ENCODE peak calls at places on chromosomes 11 and 22, in nine cellular contexts. R is uterus, P is HepG2, U is A549, H is body of pancreas, N is breast epithelium, D is adrenal gland, B is heart left ventricle, K is GM12891. C is an unnamed sample.
A peak's percentile ranks its signal among the peaks of the same experiment; 100 is the strongest.

GRCh38 chr11:72333657-72334056 is 89.7 kb upstream of the PHOX2A start:
- DNase-seq in H (no peak), D (no peak), U (no peak), P (no peak), B (no peak), K (peak; percentile 35), R (no peak), N (no peak), C (no peak)

GRCh38 chr22:37282385-37282677 is at the start of gene CYTH4:
- DNase-seq in K (peak; percentile 61), U (no peak), N (no peak), R (no peak), P (no peak), B (peak; percentile 47), D (peak; percentile 61), H (peak; percentile 70), C (no peak)

GRCh38 chr11:46296520-46297448 is 19.3 kb downstream of the CREB3L1 start:
- DNase-seq in B (peak; percentile 59), H (peak; percentile 51), P (no peak), R (peak; percentile 86), N (no peak), D (peak; percentile 54), U (no peak), K (no peak), C (no peak)

GRCh38 chr11:628056-628455 is 1.1 kb upstream of the SCT start:
- DNase-seq in H (no peak), P (no peak), B (peak; percentile 6), U (no peak), N (no peak), R (no peak), K (no peak), D (no peak), C (no peak)

GRCh38 chr22:46003271-46004091 is 26.5 kb upstream of the WNT7B start:
- DNase-seq in H (no peak), U (no peak), B (no peak), D (no peak), P (no peak), N (no peak), R (no peak), K (no peak), C (no peak)

GRCh38 chr11:68471360-68472340 is 11.1 kb downstream of the PPP6R3 start:
- DNase-seq in K (no peak), B (no peak), H (peak; percentile 37), P (no peak), U (no peak), N (no peak), D (no peak), R (no peak), C (no peak)

GRCh38 chr11:107744736-107745135 is 32.9 kb upstream of the SLN start:
- DNase-seq in U (no peak), N (no peak), K (no peak), D (no peak), B (no peak), H (no peak), P (no peak), R (no peak), C (no peak)

GRCh38 chr22:19497245-19497644 is 17.5 kb downstream of the CDC45 start:
- DNase-seq in D (peak; percentile 30), N (no peak), H (peak; percentile 10), P (no peak), R (no peak), U (no peak), B (no peak), K (no peak), C (no peak)

GRCh38 chr11:65611028-65611757 is 2.8 kb downstream of the MAP3K11 start:
- DNase-seq in N (no peak), H (peak; percentile 49), K (no peak), D (no peak), R (no peak), U (no peak), B (peak; percentile 86), P (no peak), C (no peak)

GRCh38 chr11:65609711-65610110 is 4.3 kb downstream of the MAP3K11 start:
- DNase-seq in N (no peak), K (no peak), U (no peak), P (no peak), B (no peak), D (no peak), H (no peak), R (no peak), C (no peak)

GRCh38 chr11:65612691-65613090 is 1.3 kb downstream of the MAP3K11 start:
- DNase-seq in K (no peak), H (no peak), D (no peak), N (no peak), P (no peak), R (no peak), B (no peak), U (no peak), C (no peak)

GRCh38 chr11:65613091-65613928 is 711 bp downstream of the MAP3K11 start:
- DNase-seq in K (peak; percentile 60), P (no peak), R (peak; percentile 52), N (no peak), U (peak; percentile 52), D (no peak), H (peak; percentile 50), B (no peak), C (no peak)

DNA sequence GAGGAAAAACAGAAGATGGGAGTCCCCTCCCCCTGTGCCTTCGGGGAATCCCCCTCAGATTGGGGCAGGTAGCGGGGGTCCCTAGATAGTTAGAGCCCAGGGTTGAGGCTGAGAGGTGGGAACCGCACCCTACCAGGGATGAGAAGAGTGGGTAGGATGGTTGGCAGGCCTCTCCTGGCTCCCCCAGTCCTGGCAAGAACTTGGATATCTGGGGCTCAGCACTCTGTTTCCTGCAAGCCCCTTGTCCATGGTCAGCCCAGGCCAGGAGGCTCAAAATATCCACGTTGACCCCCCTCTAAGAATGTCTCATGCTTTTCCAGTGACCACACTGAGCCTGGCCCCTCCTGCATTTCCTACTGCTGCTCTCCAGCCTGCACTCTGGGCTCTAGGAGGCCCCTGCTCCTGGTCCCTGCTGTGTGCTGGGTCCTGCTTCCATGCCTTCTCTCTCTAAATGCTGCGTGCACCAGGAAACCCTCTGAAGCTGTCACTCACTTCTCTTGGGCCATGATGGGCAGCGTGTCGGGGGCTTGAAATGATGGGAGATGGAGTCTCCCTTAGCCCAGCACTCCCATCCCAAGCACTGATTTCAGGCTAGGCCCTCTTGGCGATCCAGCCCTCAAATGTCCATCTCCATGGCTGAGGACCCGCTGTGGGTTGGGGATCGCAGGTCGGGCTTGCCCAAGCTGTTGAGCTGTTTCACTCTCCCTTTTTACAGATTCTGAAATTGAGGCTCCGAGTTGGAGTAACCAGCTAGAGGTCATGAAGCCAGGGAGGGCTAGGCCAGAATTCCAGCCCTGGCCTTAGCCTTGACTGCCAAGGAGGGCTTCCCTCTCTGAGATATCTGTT is 2.0 kb downstream of the MAP3K11 start:
- DNase-seq in R (no peak), U (no peak), B (no peak), N (no peak), H (no peak), D (no peak), K (no peak), P (no peak), C (no peak)
- TF ChIP-seq POLR2A in R (no peak), U (no peak), B (no peak), N (no peak), H (no peak), D (no peak), K (no peak), P (no peak), C (no peak)

DNA sequence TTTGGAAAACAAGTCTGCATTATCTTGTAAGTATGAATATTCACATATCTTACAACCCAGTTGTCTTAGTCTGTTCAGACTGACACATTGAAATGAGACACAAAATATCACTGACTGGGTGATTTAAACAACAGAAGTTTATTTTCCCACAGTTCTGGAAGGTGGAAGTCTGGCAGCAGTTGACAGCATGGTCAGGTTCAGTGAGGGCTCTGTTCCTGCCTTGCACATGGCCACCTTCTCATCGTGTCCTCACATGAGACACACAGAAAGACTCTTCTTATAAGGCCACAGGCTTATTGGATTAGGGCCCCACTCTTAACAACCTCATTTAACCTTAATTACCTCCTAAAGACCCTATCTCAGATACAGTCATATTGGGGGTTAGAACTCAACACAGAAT is 5.4 kb upstream of the EIF3F start:
- DNase-seq in N (no peak), R (no peak), K (no peak), H (peak; percentile 67), U (no peak), B (no peak), P (no peak), D (no peak), C (no peak)
- TF ChIP-seq POLR2A in N (no peak), R (no peak), K (no peak), H (no peak), U (no peak), B (no peak), P (no peak), D (no peak), C (no peak)

GRCh38 chr22:25566812-25567211 is 2.3 kb downstream of the GRK3 start:
- DNase-seq in D (no peak), R (no peak), P (no peak), U (no peak), K (no peak), B (no peak), N (no peak), H (no peak), C (no peak)

GRCh38 chr22:25564979-25565677 is 653 bp downstream of the GRK3 start:
- DNase-seq in D (peak; percentile 39), K (no peak), N (no peak), B (peak; percentile 26), P (no peak), H (peak; percentile 27), U (peak; percentile 3), R (peak; percentile 43), C (no peak)

GRCh38 chr22:25567305-25567704 is 2.8 kb downstream of the GRK3 start:
- DNase-seq in K (no peak), U (no peak), H (no peak), P (no peak), N (no peak), R (no peak), D (no peak), B (no peak), C (no peak)

GRCh38 chr22:25563757-25564319 is 637 bp upstream of the GRK3 start:
- DNase-seq in R (peak; percentile 26), H (peak; percentile 67), D (peak; percentile 46), B (peak; percentile 23), K (no peak), N (no peak), U (no peak), P (peak; percentile 61), C (no peak)

GRCh38 chr22:25564320-25564978 is at the start of gene GRK3:
- DNase-seq in P (no peak), N (peak; percentile 72), H (peak; percentile 78), B (peak; percentile 81), K (peak; percentile 53), D (peak; percentile 89), R (peak; percentile 73), U (peak; percentile 21), C (peak; percentile 31)
- TF ChIP-seq POLR2A in P (no peak), N (no peak), H (peak; percentile 51), B (peak; percentile 31), K (peak; percentile 48), D (peak; percentile 21), R (no peak), U (peak; percentile 52), C (no peak)

DNA sequence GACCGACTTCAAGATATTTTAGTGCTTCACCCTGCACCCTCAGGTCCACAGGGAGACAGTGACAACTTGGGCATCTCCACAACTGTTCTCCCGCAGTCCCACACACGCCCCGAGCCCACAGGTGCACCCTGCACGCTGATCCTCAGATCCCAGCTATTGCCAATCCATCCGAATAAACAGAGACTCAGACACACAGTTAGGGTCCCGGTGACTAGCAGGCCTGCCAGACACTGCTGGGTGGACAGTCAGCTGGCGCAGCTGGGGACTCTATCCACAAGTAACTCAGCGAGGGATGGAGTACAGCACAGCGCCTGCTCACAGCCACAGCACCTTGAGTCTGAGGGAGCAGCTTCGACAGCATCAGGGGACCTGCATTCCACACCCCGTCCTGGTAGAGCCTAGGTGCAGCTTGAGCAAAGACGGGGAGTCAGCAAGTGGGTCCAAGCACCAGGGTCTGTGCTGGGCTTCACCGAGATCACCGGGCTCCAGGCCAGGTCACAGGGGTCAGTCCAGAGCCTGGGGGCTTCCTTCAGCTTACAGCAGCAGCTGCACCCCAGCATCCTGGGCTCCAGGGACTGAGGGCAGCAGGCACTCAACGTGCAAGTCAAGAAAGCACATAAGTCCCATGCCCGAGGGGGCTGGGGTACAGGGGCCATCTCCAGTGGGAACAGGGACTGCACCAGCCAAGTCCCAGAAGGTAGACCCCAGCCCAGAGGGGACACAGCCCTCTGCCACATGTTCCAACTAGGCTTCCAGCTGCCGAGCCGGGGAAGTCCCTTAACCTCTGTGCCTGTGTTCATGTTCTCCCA is 7.6 kb downstream of the RPL3 start:
- DNase-seq in U (no peak), P (no peak), K (no peak), B (no peak), R (no peak), H (no peak), N (no peak), D (no peak), C (no peak)
- TF ChIP-seq POLR2A in U (no peak), P (no peak), K (peak; percentile 92), B (no peak), R (no peak), H (peak; percentile 5), N (no peak), D (no peak), C (no peak)